ENCODE peak calls at places on chromosomes 4 and X, in seven cellular contexts. V is H54; E is EL; Z is stimulated activated CD8-positive, alpha-beta memory T cell treated with anti-CD3 and anti-CD28 coated beads, Interleukin-15, amount 100 ng/mL, for 4 hours; S is ACHN; X is kidney tubule cell; M is stimulated activated CD4-positive, alpha-beta T cell treated with anti-CD3 and anti-CD28 coated beads, TNF-alpha, amount 100 ng/mL, for 4 hours. F is an unnamed sample.

GRCh38 chr4:86185659-86186058 is 174.2 kb downstream of the MAPK10 start:
- DNase-seq in V (no peak), E (no peak), Z (no peak), S (no peak), X (no peak), M (no peak), F (no peak)

GRCh38 chr4:23015821-23016220 is 323.1 kb downstream of the GBA3 start:
- DNase-seq in V (no peak), E (no peak), Z (no peak), S (no peak), X (no peak), M (no peak), F (no peak)

GRCh38 chr4:105637409-105638258 is 70.9 kb downstream of the INTS12 start:
- DNase-seq in V (no peak), E (no peak), Z (no peak), S (no peak), X (peak; percentile 61), M (no peak), F (peak; percentile 11)

GRCh38 chr4:11525085-11525484 is 96.4 kb upstream of the HS3ST1 start:
- DNase-seq in V (no peak), E (no peak), Z (no peak), S (no peak), X (no peak), M (no peak), F (no peak)

GRCh38 chr4:3307891-3308575 is 15.2 kb downstream of the RGS12 start:
- DNase-seq in V (no peak), E (no peak), Z (no peak), S (no peak), X (no peak), M (no peak), F (no peak)

GRCh38 chr4:57442834-57443291 is 332.7 kb upstream of the IGFBP7 start:
- DNase-seq in V (no peak), E (peak; percentile 37), Z (no peak), S (peak; percentile 33), X (peak; percentile 67), M (no peak), F (peak; percentile 0)

GRCh38 chr4:183722738-183723560 is 63.9 kb downstream of the TRAPPC11 start:
- DNase-seq in V (no peak), E (peak; percentile 48), Z (peak; percentile 21), S (peak; percentile 22), X (peak; percentile 56), M (peak; percentile 19), F (no peak)

GRCh38 chr4:167885071-167885470 is 207.3 kb upstream of the ANXA10 start:
- DNase-seq in V (no peak), E (no peak), Z (no peak), S (no peak), X (no peak), M (no peak), F (no peak)

GRCh38 chrX:68363984-68364383 is 69.3 kb downstream of the OPHN1 start:
- DNase-seq in V (no peak), E (peak; percentile 6), Z (no peak), S (no peak), X (no peak), M (no peak), F (no peak)

GRCh38 chrX:71106427-71106826 is at the start of gene CXorf65:
- DNase-seq in V (no peak), E (no peak), Z (no peak), S (no peak), X (no peak), M (no peak), F (no peak)

GRCh38 chr4:115918149-115918548 is 804.7 kb upstream of the NDST4 start:
- DNase-seq in V (no peak), E (no peak), Z (no peak), S (no peak), X (no peak), M (no peak), F (no peak)

GRCh38 chr4:119025440-119025839 is 110.2 kb upstream of the MYOZ2 start:
- DNase-seq in V (no peak), E (peak; percentile 64), Z (no peak), S (peak; percentile 51), X (peak; percentile 73), M (no peak), F (no peak)

GRCh38 chr4:43251760-43252317 is 359.3 kb downstream of the GRXCR1 start:
- DNase-seq in V (no peak), E (no peak), Z (no peak), S (no peak), X (no peak), M (no peak), F (no peak)

GRCh38 chrX:45992402-45993123 is 552.7 kb downstream of the ZNF674 start:
- DNase-seq in V (no peak), E (peak; percentile 2), Z (no peak), S (no peak), X (no peak), M (no peak), F (no peak)

GRCh38 chr4:26219206-26219605 is 101.6 kb upstream of the RBPJ start:
- DNase-seq in V (no peak), E (no peak), Z (no peak), S (no peak), X (no peak), M (no peak), F (no peak)